ENCODE peak calls at places on chromosomes 16 and 17, in four cellular contexts. H, D, U and Y are unnamed samples.
A peak's percentile ranks its signal among the peaks of the same experiment; 100 is the strongest.

GRCh38 chr17:16873654-16874035 is 98.3 kb downstream of the TNFRSF13B start:
- DNase-seq in H (no peak), D (no peak), U (no peak), Y (no peak)

GRCh38 chr17:73841431-73842060 is 197.3 kb upstream of the SDK2 start:
- DNase-seq in H (peak; percentile 18), D (no peak), U (no peak), Y (no peak)

GRCh38 chr17:2749784-2750181 is 331 bp upstream of the CCDC92B start:
- DNase-seq in H (peak; percentile 79), D (peak; percentile 81), U (peak; percentile 40), Y (peak; percentile 73)

GRCh38 chr17:50451943-50452626 is 16.6 kb downstream of the CHAD start:
- DNase-seq in H (no peak), D (no peak), U (no peak), Y (no peak)

GRCh38 chr17:55451203-55451641 is 29.6 kb upstream of the MMD start:
- DNase-seq in H (no peak), D (no peak), U (peak; percentile 100), Y (no peak)

GRCh38 chr16:49623501-49624266 is 232.2 kb downstream of the ZNF423 start:
- DNase-seq in H (no peak), D (no peak), U (no peak), Y (no peak)

GRCh38 chr17:18252160-18252559 is 6.4 kb downstream of the FLII start:
- DNase-seq in H (no peak), D (no peak), U (no peak), Y (no peak)

GRCh38 chr16:24701521-24701951 is 27.9 kb upstream of the TNRC6A start:
- DNase-seq in H (no peak), D (no peak), U (no peak), Y (no peak)

GRCh38 chr16:23502466-23502865 is 7.8 kb downstream of the GGA2 start:
- DNase-seq in H (no peak), D (no peak), U (no peak), Y (no peak)

GRCh38 chr17:29019475-29020181 is 13.8 kb upstream of the SEZ6 start:
- DNase-seq in H (no peak), D (no peak), U (no peak), Y (no peak)

GRCh38 chr17:18043491-18043890 is 4.3 kb downstream of the GID4 start:
- DNase-seq in H (no peak), D (no peak), U (no peak), Y (no peak)

GRCh38 chr17:79533116-79533515 is 77.7 kb downstream of the RBFOX3 start:
- DNase-seq in H (no peak), D (no peak), U (no peak), Y (no peak)

GRCh38 chr17:10053976-10054551 is 144.3 kb downstream of the GAS7 start:
- DNase-seq in H (no peak), D (no peak), U (no peak), Y (no peak)

GRCh38 chr16:27430923-27431484 is 29.0 kb downstream of the IL21R start:
- DNase-seq in H (no peak), D (peak; percentile 76), U (peak; percentile 68), Y (peak; percentile 86)

GRCh38 chr16:7025616-7026190 is 306.9 kb upstream of the RBFOX1 start:
- DNase-seq in H (peak; percentile 78), D (no peak), U (peak; percentile 36), Y (peak; percentile 34)

GRCh38 chr16:11009027-11009755 is 64.8 kb downstream of the CLEC16A start:
- DNase-seq in H (no peak), D (no peak), U (no peak), Y (no peak)

GRCh38 chr16:55510185-55510805 is 1.4 kb downstream of the LPCAT2 start:
- DNase-seq in H (no peak), D (no peak), U (no peak), Y (no peak)
- H3K4me3 ChIP-seq in H (no peak overlapping the region), D (no peak overlapping the region), U (no peak overlapping the region), Y (no peak overlapping the region)

GRCh38 chr16:8670014-8670560 is 4.3 kb upstream of the ABAT start:
- DNase-seq in H (no peak), D (no peak), U (no peak), Y (no peak)
- H3K4me3 ChIP-seq in H (no peak overlapping the region), D (no peak overlapping the region), U (no peak overlapping the region), Y (no peak overlapping the region)

DNA sequence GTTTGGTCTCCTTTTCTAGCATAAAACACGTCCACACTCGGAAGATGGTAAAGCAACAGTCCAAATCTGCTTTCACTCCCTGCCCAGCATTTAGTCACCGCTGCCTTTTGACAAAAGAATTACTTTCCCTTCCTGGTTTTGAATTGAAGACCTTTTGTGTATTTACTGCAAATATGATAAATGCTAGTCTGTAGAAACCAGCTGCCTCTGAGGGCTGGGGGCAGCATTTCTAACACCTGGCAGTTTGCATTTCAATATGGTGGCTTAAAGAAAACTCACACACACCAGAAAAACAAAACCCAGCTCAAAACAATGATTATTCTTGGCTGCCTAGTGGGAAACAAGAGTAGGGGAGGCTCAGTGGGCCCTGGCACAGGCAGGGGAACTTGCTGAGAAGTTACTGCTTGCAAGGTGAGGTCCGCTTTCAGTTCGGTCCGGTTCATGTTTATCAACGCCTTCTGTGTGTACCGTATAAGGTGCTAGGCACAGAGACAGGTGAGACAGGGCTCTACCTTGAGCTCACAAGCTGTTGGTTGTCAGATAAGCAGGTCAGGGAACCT is 57.0 kb downstream of the MSI2 start:
- DNase-seq in H (no peak), D (no peak), U (no peak), Y (no peak)
- H3K4me3 ChIP-seq in H (no peak overlapping the region), D (no peak overlapping the region), U (no peak overlapping the region), Y (no peak overlapping the region)

GRCh38 chr17:77454560-77455095 is 313.9 kb downstream of the SEC14L1 start:
- DNase-seq in H (no peak), D (no peak), U (no peak), Y (peak; percentile 48)
- H3K4me3 ChIP-seq in H (no peak overlapping the region), D (peak overlapping the region; percentile 90), U (peak overlapping the region; percentile 91), Y (peak overlapping the region; percentile 91)